ENCODE peak calls at places on chromosomes 6 and 20, in nine cellular contexts. Z is HCT116, I is A172, D is non-pigmented ciliary epithelial cell, N is NCI-H2227 treated with DMSO at 0.1 percent for 48 hours, L is amniotic stem cell, G is EL, P is HEK293T, U is occipital lobe. V is an unnamed sample.

GRCh38 chr6:83168556-83168955 is 24.5 kb downstream of the PGM3 start:
- DNase-seq in U (no peak), I (no peak), G (no peak), D (no peak), L (no peak), Z (no peak), P (no peak), N (no peak), V (no peak)

GRCh38 chr6:97468981-97469380 is 186.0 kb upstream of the MMS22L start:
- DNase-seq in I (no peak), L (no peak), D (no peak), P (no peak), G (no peak), N (no peak), U (no peak), Z (no peak), V (no peak)

GRCh38 chr6:156852147-156852857 is 75.1 kb downstream of the ARID1B start:
- DNase-seq in N (no peak), L (no peak), U (no peak), Z (no peak), D (no peak), P (no peak), I (no peak), G (no peak), V (no peak)

GRCh38 chr20:45440891-45441685 is 25.1 kb downstream of the PIGT start:
- DNase-seq in D (no peak), U (no peak), N (no peak), I (no peak), G (no peak), Z (no peak), P (no peak), L (no peak), V (no peak)

GRCh38 chr6:21538186-21538798 is 55.3 kb upstream of the SOX4 start:
- DNase-seq in I (no peak), G (peak), Z (no peak), D (no peak), N (peak), L (no peak), P (no peak), U (no peak), V (no peak)

GRCh38 chr6:11224252-11224965 is 8.1 kb downstream of the NEDD9 start:
- DNase-seq in G (peak), Z (no peak), P (no peak), U (no peak), L (peak), N (no peak), D (no peak), I (peak), V (no peak)

GRCh38 chr20:35447082-35447789 is 8.2 kb upstream of the CEP250 start:
- DNase-seq in I (peak), D (no peak), G (peak), L (peak), N (peak), Z (peak), P (peak), U (peak), V (peak)

GRCh38 chr6:54366647-54367327 is 58.5 kb downstream of the TINAG start:
- DNase-seq in N (no peak), P (no peak), I (peak), G (peak), U (no peak), Z (peak), L (no peak), D (peak), V (peak)

GRCh38 chr6:147179809-147180208 is 24.4 kb upstream of the STXBP5 start:
- DNase-seq in I (no peak), L (no peak), G (no peak), U (no peak), P (no peak), N (no peak), Z (no peak), D (no peak), V (no peak)

GRCh38 chr6:111533087-111533784 is 50.2 kb upstream of the REV3L start:
- DNase-seq in U (no peak), G (no peak), D (no peak), I (no peak), L (no peak), P (no peak), N (no peak), Z (no peak), V (no peak)

GRCh38 chr20:59955131-59955796 is 3.0 kb upstream of the CDH26 start:
- DNase-seq in L (no peak), N (peak), D (no peak), U (no peak), G (no peak), I (peak), Z (peak), P (peak), V (peak)

GRCh38 chr20:1333462-1334369 is 4.8 kb upstream of the SDCBP2 start:
- DNase-seq in Z (no peak), P (no peak), L (no peak), I (no peak), N (no peak), U (no peak), D (no peak), G (no peak), V (no peak)

V was measured in SW 1271.